ENCODE peak calls at places on chromosomes 7 and 10, in seven cellular contexts. One of them, this sample, is unnamed.

GRCh38 chr7:55067748-55068147 is 48.9 kb downstream of the EGFR start:
- DNase-seq in H1: no peak
- DNase-seq in neuronal stem cell: no peak
- DNase-seq in H9: no peak
- DNase-seq in mesenchymal stem cell: no peak
- DNase-seq in trophoblast cell: no peak
- DNase-seq in mesendoderm: no peak
- DNase-seq in this sample: no peak

GRCh38 chr10:113142601-113143000 is 192.6 kb downstream of the TCF7L2 start:
- DNase-seq in H9: no peak
- DNase-seq in mesenchymal stem cell: no peak
- DNase-seq in H1: no peak
- DNase-seq in neuronal stem cell: no peak
- DNase-seq in mesendoderm: no peak
- DNase-seq in trophoblast cell: no peak
- DNase-seq in this sample: no peak

GRCh38 chr7:90655566-90655965 is 59.4 kb downstream of the CDK14 start:
- DNase-seq in H1: no peak
- DNase-seq in trophoblast cell: no peak
- DNase-seq in mesendoderm: no peak
- DNase-seq in H9: no peak
- DNase-seq in neuronal stem cell: no peak
- DNase-seq in mesenchymal stem cell: peak; percentile 80
- DNase-seq in this sample: peak; percentile 94

GRCh38 chr7:120089968-120090367 is 183.0 kb upstream of the KCND2 start:
- DNase-seq in trophoblast cell: peak; percentile 17
- DNase-seq in mesenchymal stem cell: no peak
- DNase-seq in H1: no peak
- DNase-seq in H9: peak; percentile 28
- DNase-seq in mesendoderm: peak; percentile 13
- DNase-seq in neuronal stem cell: no peak
- DNase-seq in this sample: peak; percentile 42

GRCh38 chr7:142854505-142855400 is at the start of gene EPHB6:
- DNase-seq in mesenchymal stem cell: peak; percentile 46
- DNase-seq in mesendoderm: peak; percentile 66
- DNase-seq in trophoblast cell: peak; percentile 32
- DNase-seq in H1: peak; percentile 79
- DNase-seq in H9: peak; percentile 62
- DNase-seq in neuronal stem cell: peak; percentile 67
- DNase-seq in this sample: peak; percentile 15

GRCh38 chr7:17085186-17085585 is 203.4 kb upstream of the AGR3 start:
- DNase-seq in H1: no peak
- DNase-seq in mesenchymal stem cell: no peak
- DNase-seq in trophoblast cell: no peak
- DNase-seq in mesendoderm: no peak
- DNase-seq in H9: no peak
- DNase-seq in neuronal stem cell: no peak
- DNase-seq in this sample: no peak

GRCh38 chr10:11330383-11331020 is 280.9 kb downstream of the USP6NL start:
- DNase-seq in H1: no peak
- DNase-seq in mesendoderm: no peak
- DNase-seq in mesenchymal stem cell: no peak
- DNase-seq in H9: no peak
- DNase-seq in trophoblast cell: no peak
- DNase-seq in neuronal stem cell: no peak
- DNase-seq in this sample: no peak

GRCh38 chr7:128919241-128919640 is 8.7 kb upstream of the KCP start:
- DNase-seq in mesenchymal stem cell: no peak
- DNase-seq in neuronal stem cell: no peak
- DNase-seq in trophoblast cell: no peak
- DNase-seq in mesendoderm: no peak
- DNase-seq in H9: no peak
- DNase-seq in H1: peak; percentile 41
- DNase-seq in this sample: no peak

GRCh38 chr7:36202347-36202896 is 49.4 kb downstream of the EEPD1 start:
- DNase-seq in mesendoderm: no peak
- DNase-seq in neuronal stem cell: no peak
- DNase-seq in H1: no peak
- DNase-seq in H9: no peak
- DNase-seq in mesenchymal stem cell: no peak
- DNase-seq in trophoblast cell: no peak
- DNase-seq in this sample: no peak

GRCh38 chr10:13820119-13820518 is 233.4 kb downstream of the PRPF18 start:
- DNase-seq in mesenchymal stem cell: no peak
- DNase-seq in neuronal stem cell: no peak
- DNase-seq in H1: no peak
- DNase-seq in mesendoderm: no peak
- DNase-seq in trophoblast cell: no peak
- DNase-seq in H9: no peak
- DNase-seq in this sample: no peak

GRCh38 chr10:21263839-21264238 is 261.6 kb downstream of the SKIDA1 start:
- DNase-seq in trophoblast cell: no peak
- DNase-seq in mesendoderm: no peak
- DNase-seq in neuronal stem cell: no peak
- DNase-seq in H9: no peak
- DNase-seq in H1: no peak
- DNase-seq in mesenchymal stem cell: no peak
- DNase-seq in this sample: no peak

GRCh38 chr7:157096286-157097055 is 42.3 kb upstream of the UBE3C start:
- DNase-seq in trophoblast cell: no peak
- DNase-seq in mesenchymal stem cell: no peak
- DNase-seq in H9: no peak
- DNase-seq in H1: no peak
- DNase-seq in neuronal stem cell: no peak
- DNase-seq in mesendoderm: no peak
- DNase-seq in this sample: no peak

GRCh38 chr7:106304575-106304974 is 19.8 kb upstream of the NAMPT start:
- DNase-seq in H1: no peak
- DNase-seq in neuronal stem cell: no peak
- DNase-seq in H9: no peak
- DNase-seq in mesendoderm: no peak
- DNase-seq in trophoblast cell: no peak
- DNase-seq in mesenchymal stem cell: no peak
- DNase-seq in this sample: no peak
- H3K18ac ChIP-seq in H1: no peak overlapping the region
- H3K18ac ChIP-seq in neuronal stem cell: no peak overlapping the region
- H3K18ac ChIP-seq in H9: no peak overlapping the region
- H3K18ac ChIP-seq in mesendoderm: no peak overlapping the region
- H3K18ac ChIP-seq in trophoblast cell: no peak overlapping the region
- H3K18ac ChIP-seq in mesenchymal stem cell: no peak overlapping the region
- H3K18ac ChIP-seq in this sample: no peak overlapping the region

GRCh38 chr7:125279956-125280355 is 350.3 kb upstream of the POT1 start:
- DNase-seq in mesendoderm: peak; percentile 31
- DNase-seq in neuronal stem cell: no peak
- DNase-seq in trophoblast cell: no peak
- DNase-seq in H9: no peak
- DNase-seq in mesenchymal stem cell: no peak
- DNase-seq in H1: no peak
- DNase-seq in this sample: no peak
- H3K18ac ChIP-seq in mesendoderm: no peak overlapping the region
- H3K18ac ChIP-seq in neuronal stem cell: no peak overlapping the region
- H3K18ac ChIP-seq in trophoblast cell: no peak overlapping the region
- H3K18ac ChIP-seq in H9: no peak overlapping the region
- H3K18ac ChIP-seq in mesenchymal stem cell: no peak overlapping the region
- H3K18ac ChIP-seq in H1: no peak overlapping the region
- H3K18ac ChIP-seq in this sample: no peak overlapping the region

GRCh38 chr10:110524179-110524863 is 26.6 kb downstream of the DUSP5 start:
- DNase-seq in H1: no peak
- DNase-seq in mesendoderm: no peak
- DNase-seq in trophoblast cell: no peak
- DNase-seq in mesenchymal stem cell: no peak
- DNase-seq in neuronal stem cell: no peak
- DNase-seq in H9: no peak
- DNase-seq in this sample: no peak
- H3K18ac ChIP-seq in H1: no peak overlapping the region
- H3K18ac ChIP-seq in mesendoderm: no peak overlapping the region
- H3K18ac ChIP-seq in trophoblast cell: no peak overlapping the region
- H3K18ac ChIP-seq in mesenchymal stem cell: no peak overlapping the region
- H3K18ac ChIP-seq in neuronal stem cell: no peak overlapping the region
- H3K18ac ChIP-seq in H9: no peak overlapping the region
- H3K18ac ChIP-seq in this sample: no peak overlapping the region

GRCh38 chr10:81950358-81950757 is 75.4 kb downstream of the NRG3 start:
- DNase-seq in trophoblast cell: no peak
- DNase-seq in H9: no peak
- DNase-seq in mesenchymal stem cell: no peak
- DNase-seq in H1: no peak
- DNase-seq in neuronal stem cell: no peak
- DNase-seq in mesendoderm: no peak
- DNase-seq in this sample: no peak
- H3K18ac ChIP-seq in trophoblast cell: no peak overlapping the region
- H3K18ac ChIP-seq in H9: no peak overlapping the region
- H3K18ac ChIP-seq in mesenchymal stem cell: no peak overlapping the region
- H3K18ac ChIP-seq in H1: no peak overlapping the region
- H3K18ac ChIP-seq in neuronal stem cell: no peak overlapping the region
- H3K18ac ChIP-seq in mesendoderm: no peak overlapping the region
- H3K18ac ChIP-seq in this sample: no peak overlapping the region

This sample was measured in IMR-90.